ENCODE peak calls at places on chromosomes 13 and 19, in four cellular contexts. Q is testis; V is stimulated activated CD4-positive, alpha-beta T cell treated with anti-CD3 and anti-CD28 coated beads, Interleukin-12 subunit alpha, Interleukin-12 subunit beta, amount 100 ng/mL, for 48 hours; O is nephron progenitor cell. G is an unnamed sample.

GRCh38 chr13:71067164-71067815 is 799.7 kb downstream of the DACH1 start:
- DNase-seq in O (no peak), Q (no peak), V (no peak), G (no peak)

GRCh38 chr19:9070066-9070465 is 16.8 kb upstream of the OR1M1 start:
- DNase-seq in O (no peak), Q (no peak), V (no peak), G (no peak)

GRCh38 chr19:29287061-29287460 is 74.1 kb upstream of the UQCRFS1 start:
- DNase-seq in O (no peak), Q (no peak), V (no peak), G (peak; percentile 74)

GRCh38 chr19:49212302-49212701 is 54.7 kb downstream of the TRPM4 start:
- DNase-seq in V (no peak), O (no peak), Q (no peak), G (no peak)

GRCh38 chr19:17406039-17406886 is 833 bp upstream of the BST2 start:
- DNase-seq in V (no peak), O (no peak), Q (no peak), G (no peak)

GRCh38 chr13:97853550-97853949 is 99.9 kb upstream of the IPO5 start:
- DNase-seq in V (no peak), O (no peak), Q (no peak), G (no peak)

GRCh38 chr19:47226426-47227346 is 4.3 kb downstream of the BBC3 start:
- DNase-seq in Q (peak; percentile 92), V (peak; percentile 32), O (no peak), G (peak; percentile 70)

GRCh38 chr19:4502282-4503223 is 15.7 kb downstream of the PLIN4 start:
- DNase-seq in V (no peak), O (no peak), Q (no peak), G (no peak)

GRCh38 chr19:13315495-13315894 is 165.3 kb downstream of the IER2 start:
- DNase-seq in V (no peak), O (no peak), Q (no peak), G (no peak)

GRCh38 chr19:33395561-33396550 is 22.3 kb downstream of the CEBPG start:
- DNase-seq in O (no peak), Q (peak; percentile 85), V (no peak), G (no peak)

GRCh38 chr19:47379398-47379938 is 30.4 kb downstream of the DHX34 start:
- DNase-seq in Q (no peak), O (no peak), V (no peak), G (no peak)

GRCh38 chr19:34228347-34228746 is 26.0 kb upstream of the GARRE1 start:
- DNase-seq in O (no peak), Q (no peak), V (no peak), G (no peak)

GRCh38 chr13:91406619-91407018 is 8.2 kb downstream of the GPC5 start:
- DNase-seq in V (no peak), Q (peak; percentile 17), O (no peak), G (peak; percentile 21)

GRCh38 chr13:32413284-32413683 is 14.6 kb downstream of the N4BP2L1 start:
- DNase-seq in O (no peak), Q (no peak), V (no peak), G (no peak)

GRCh38 chr13:35995136-35995535 is 136.0 kb downstream of the DCLK1 start:
- DNase-seq in Q (no peak), V (no peak), O (no peak), G (no peak)

GRCh38 chr19:9962623-9963290 is 26.4 kb upstream of the OLFM2 start:
- DNase-seq in V (no peak), O (no peak), Q (no peak), G (no peak)

GRCh38 chr19:6275170-6275744 is 4.5 kb downstream of the MLLT1 start:
- DNase-seq in Q (no peak), O (no peak), V (no peak), G (no peak)

GRCh38 chr13:45048890-45049407 is 59.6 kb downstream of the GPALPP1 start:
- DNase-seq in V (no peak), O (no peak), Q (no peak), G (no peak)

GRCh38 chr13:111248822-111249221 is 71.6 kb upstream of the TEX29 start:
- DNase-seq in O (no peak), Q (no peak), V (no peak), G (no peak)

GRCh38 chr13:20171364-20171763 is 10.5 kb upstream of the GJA3 start:
- DNase-seq in O (no peak), V (no peak), Q (no peak), G (no peak)

GRCh38 chr13:48790996-48791395 is 137.3 kb downstream of the CYSLTR2 start:
- DNase-seq in Q (no peak), V (no peak), O (no peak), G (no peak)

GRCh38 chr19:19105365-19106060 is 32.8 kb downstream of the TMEM161A start:
- DNase-seq in Q (peak; percentile 72), O (peak; percentile 86), V (no peak), G (no peak)

GRCh38 chr13:40974460-40975407 is 44.4 kb downstream of the ELF1 start:
- DNase-seq in O (peak; percentile 6), Q (peak; percentile 42), V (no peak), G (no peak)

GRCh38 chr13:113978741-113979481 is 5.0 kb upstream of the C13orf46 start:
- DNase-seq in V (no peak), Q (no peak), O (no peak), G (no peak)

G was measured in G401.